ENCODE peak calls at places on chromosomes 1 and 21, in ten cellular contexts. S is mucosa of descending colon, G is AG04449, U is NB4, E is BJ, O is transverse colon, P is foreskin fibroblast, H is GM23338, W is astrocyte of the spinal cord, R is HFF-Myc. X is an unnamed sample.

GRCh38 chr1:3527774-3528173 is 73.3 kb downstream of the ARHGEF16 start:
- DNase-seq in S (no peak), G (no peak), U (no peak), E (no peak), O (no peak), P (no peak), H (no peak), W (no peak), R (no peak), X (no peak)

GRCh38 chr1:162632234-162632666 is at the start of gene DDR2:
- DNase-seq in S (peak), G (peak), U (no peak), E (peak), O (peak), P (peak), H (peak), W (peak), R (peak), X (no peak)

GRCh38 chr1:33667386-33668282 is 195.2 kb downstream of the ZSCAN20 start:
- DNase-seq in S (no peak), G (no peak), U (no peak), E (no peak), O (no peak), P (no peak), H (no peak), W (no peak), R (no peak), X (no peak)

GRCh38 chr1:28507646-28508434 is 2.0 kb downstream of the RCC1 start:
- DNase-seq in S (no peak), G (no peak), U (peak), E (no peak), O (no peak), P (peak), H (no peak), W (no peak), R (no peak), X (no peak)

GRCh38 chr1:145758575-145758974 is 39.3 kb downstream of the CD160 start:
- DNase-seq in S (no peak), G (no peak), U (no peak), E (no peak), O (no peak), P (peak), H (no peak), W (no peak), R (no peak), X (no peak)

GRCh38 chr1:231410041-231410591 is 12.0 kb downstream of the EGLN1 start:
- DNase-seq in S (no peak), G (peak), U (no peak), E (no peak), O (no peak), P (no peak), H (no peak), W (peak), R (no peak), X (no peak)

GRCh38 chr1:111475706-111476105 is 1.9 kb downstream of the C1orf162 start:
- DNase-seq in S (no peak), G (no peak), U (peak), E (no peak), O (no peak), P (no peak), H (no peak), W (no peak), R (no peak), X (no peak)

GRCh38 chr1:216710598-216711333 is 12.5 kb downstream of the ESRRG start:
- DNase-seq in S (no peak), G (no peak), U (no peak), E (no peak), O (no peak), P (no peak), H (no peak), W (no peak), R (no peak), X (no peak)

GRCh38 chr1:152516082-152516481 is 1.8 kb downstream of the CRCT1 start:
- DNase-seq in S (no peak), G (no peak), U (no peak), E (no peak), O (no peak), P (no peak), H (peak), W (no peak), R (no peak), X (no peak)

GRCh38 chr1:210477328-210477924 is 148.7 kb downstream of the HHAT start:
- DNase-seq in S (no peak), G (peak), U (no peak), E (no peak), O (no peak), P (peak), H (no peak), W (peak), R (no peak), X (no peak)

GRCh38 chr21:43778469-43779335 is 2.6 kb upstream of the CSTB start:
- DNase-seq in S (peak), G (no peak), U (peak), E (no peak), O (no peak), P (peak), H (peak), W (peak), R (no peak), X (no peak)

GRCh38 chr1:44500181-44501021 is 95.3 kb downstream of the RNF220 start:
- DNase-seq in S (no peak), G (no peak), U (no peak), E (no peak), O (no peak), P (peak), H (peak), W (peak), R (no peak), X (no peak)

GRCh38 chr1:91162613-91163012 is 140.8 kb upstream of the ZNF644 start:
- DNase-seq in S (no peak), G (no peak), U (no peak), E (no peak), O (no peak), P (no peak), H (no peak), W (no peak), R (no peak), X (no peak)

GRCh38 chr21:40269239-40269638 is 402.0 kb downstream of the PCP4 start:
- DNase-seq in S (no peak), G (no peak), U (no peak), E (no peak), O (no peak), P (no peak), H (no peak), W (no peak), R (no peak), X (no peak)

GRCh38 chr1:109476825-109477224 is 6.9 kb upstream of the ATXN7L2 start:
- DNase-seq in S (no peak), G (no peak), U (no peak), E (no peak), O (no peak), P (peak), H (no peak), W (no peak), R (no peak), X (no peak)

GRCh38 chr21:38804617-38805281 is 980 bp upstream of the ETS2 start:
- DNase-seq in S (peak), G (no peak), U (peak), E (no peak), O (peak), P (peak), H (peak), W (peak), R (no peak), X (no peak)

GRCh38 chr1:246404078-246404477 is 103.0 kb downstream of the SMYD3 start:
- DNase-seq in S (no peak), G (no peak), U (no peak), E (no peak), O (no peak), P (peak), H (no peak), W (no peak), R (peak), X (no peak)

GRCh38 chr1:92480200-92480812 is 6.4 kb downstream of the GFI1 start:
- DNase-seq in S (peak), G (no peak), U (peak), E (no peak), O (no peak), P (no peak), H (peak), W (no peak), R (no peak), X (no peak)

GRCh38 chr1:84510165-84510564 is 3.8 kb upstream of the GNG5 start:
- DNase-seq in S (no peak), G (no peak), U (no peak), E (no peak), O (no peak), P (no peak), H (no peak), W (no peak), R (no peak), X (no peak)

GRCh38 chr1:23593556-23594148 is 34.4 kb upstream of the ID3 start:
- DNase-seq in S (no peak), G (no peak), U (no peak), E (no peak), O (no peak), P (no peak), H (no peak), W (peak), R (no peak), X (peak)

GRCh38 chr21:31221051-31221450 is 123.0 kb downstream of the TIAM1 start:
- DNase-seq in S (no peak), G (no peak), U (no peak), E (no peak), O (no peak), P (no peak), H (no peak), W (no peak), R (no peak), X (no peak)

GRCh38 chr1:52002038-52002917 is 11.8 kb upstream of the RAB3B start:
- DNase-seq in S (peak), G (peak), U (peak), E (peak), O (peak), P (peak), H (peak), W (peak), R (peak), X (no peak)

GRCh38 chr1:162530318-162530984 is 31.1 kb upstream of the UAP1 start:
- DNase-seq in S (peak), G (no peak), U (no peak), E (no peak), O (peak), P (peak), H (peak), W (no peak), R (no peak), X (no peak)

GRCh38 chr21:16258834-16259611 is 529.2 kb downstream of the USP25 start:
- DNase-seq in S (no peak), G (no peak), U (no peak), E (no peak), O (no peak), P (no peak), H (no peak), W (no peak), R (no peak), X (no peak)

GRCh38 chr1:41677586-41677985 is 193.1 kb upstream of the EDN2 start:
- DNase-seq in S (no peak), G (no peak), U (no peak), E (no peak), O (no peak), P (peak), H (no peak), W (no peak), R (no peak), X (no peak)

GRCh38 chr1:99062192-99062591 is 57.5 kb upstream of the PLPPR5 start:
- DNase-seq in S (no peak), G (no peak), U (no peak), E (no peak), O (no peak), P (no peak), H (no peak), W (no peak), R (no peak), X (no peak)

GRCh38 chr1:180953791-180954721 is 41.4 kb downstream of the KIAA1614 start:
- DNase-seq in S (peak), G (no peak), U (no peak), E (no peak), O (peak), P (peak), H (peak), W (peak), R (peak), X (peak)

GRCh38 chr1:63277195-63278192 is 44.9 kb upstream of the FOXD3 start:
- DNase-seq in S (peak), G (no peak), U (no peak), E (no peak), O (peak), P (no peak), H (no peak), W (no peak), R (no peak), X (no peak)

GRCh38 chr1:63274371-63274770 is 48.0 kb upstream of the FOXD3 start:
- DNase-seq in S (no peak), G (no peak), U (no peak), E (no peak), O (no peak), P (no peak), H (no peak), W (no peak), R (no peak), X (no peak)

GRCh38 chr1:63274979-63275378 is 47.4 kb upstream of the FOXD3 start:
- DNase-seq in S (no peak), G (no peak), U (no peak), E (no peak), O (no peak), P (no peak), H (no peak), W (no peak), R (no peak), X (no peak)

GRCh38 chr1:63272811-63273210 is 49.6 kb upstream of the FOXD3 start:
- DNase-seq in S (no peak), G (no peak), U (no peak), E (no peak), O (no peak), P (no peak), H (no peak), W (no peak), R (no peak), X (no peak)

GRCh38 chr1:63276625-63277024 is 45.7 kb upstream of the FOXD3 start:
- DNase-seq in S (no peak), G (no peak), U (no peak), E (no peak), O (no peak), P (no peak), H (peak), W (no peak), R (no peak), X (no peak)
- TF ChIP-seq CTCF in S (no peak), G (no peak), U (no peak), E (no peak), O (no peak), P (no peak), H (peak), W (no peak), R (no peak), X (no peak)

GRCh38 chr1:19209439-19209989 is 552 bp downstream of the UBR4 start:
- DNase-seq in S (peak), G (no peak), U (peak), E (no peak), O (peak), P (peak), H (peak), W (peak), R (no peak), X (no peak)
- TF ChIP-seq CTCF in S (no peak), G (no peak), U (no peak), E (no peak), O (no peak), P (no peak), H (no peak), W (no peak), R (no peak), X (no peak)

GRCh38 chr1:37036667-37037053 is 2.3 kb upstream of the GRIK3 start:
- DNase-seq in S (no peak), G (no peak), U (no peak), E (no peak), O (no peak), P (peak), H (peak), W (no peak), R (no peak), X (no peak)

GRCh38 chr1:37037675-37038074 is 3.4 kb upstream of the GRIK3 start:
- DNase-seq in S (no peak), G (no peak), U (no peak), E (no peak), O (no peak), P (no peak), H (peak), W (no peak), R (no peak), X (no peak)

GRCh38 chr1:37035014-37035686 is 835 bp upstream of the GRIK3 start:
- DNase-seq in S (no peak), G (no peak), U (no peak), E (no peak), O (no peak), P (no peak), H (peak), W (no peak), R (no peak), X (no peak)

GRCh38 chr1:37034301-37035013 is at the start of gene GRIK3:
- DNase-seq in S (no peak), G (no peak), U (no peak), E (no peak), O (no peak), P (peak), H (peak), W (no peak), R (no peak), X (no peak)

DNA sequence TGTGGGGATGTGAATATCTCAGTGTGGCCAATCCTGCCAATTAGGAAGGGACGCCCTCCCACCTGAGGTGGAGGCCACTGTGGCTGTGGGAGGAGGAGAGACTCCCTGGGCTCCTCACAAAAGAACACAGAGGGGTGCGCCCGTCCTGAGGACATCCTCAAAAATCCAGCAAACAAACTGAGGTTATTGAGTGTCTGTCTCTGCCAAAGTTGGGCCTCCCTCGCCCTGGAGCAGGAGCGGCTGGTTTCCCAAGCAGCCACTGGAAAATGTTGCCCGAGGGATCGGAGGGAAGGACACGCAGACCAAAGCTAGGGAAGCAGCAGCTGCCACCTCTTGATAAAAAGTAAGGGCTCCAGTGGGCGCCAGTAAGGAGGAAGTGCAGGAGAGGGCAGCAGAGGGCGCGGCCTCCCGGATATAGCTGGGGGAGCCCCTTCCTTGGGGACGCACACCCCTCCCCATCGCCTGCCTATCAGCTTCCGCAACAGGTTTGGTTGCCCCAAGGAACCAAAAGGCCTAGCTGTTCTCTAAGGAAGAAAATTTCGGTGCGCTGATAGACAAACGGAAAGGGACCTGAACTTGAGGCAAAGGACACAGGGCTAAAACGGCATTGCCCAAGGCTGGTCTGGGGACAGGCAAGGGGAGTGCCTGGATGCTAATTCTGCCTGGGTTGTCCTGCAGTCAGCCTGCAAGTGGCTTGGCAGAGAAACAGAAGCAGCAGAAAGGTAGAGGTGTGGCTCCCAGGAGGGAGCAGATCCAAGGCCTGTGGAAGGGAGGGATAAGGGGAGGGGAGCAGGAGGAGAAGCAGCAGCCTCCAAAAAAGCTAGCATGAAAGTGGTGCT is 1.7 kb upstream of the GRIK3 start:
- DNase-seq in S (no peak), G (no peak), U (peak), E (no peak), O (no peak), P (no peak), H (peak), W (no peak), R (no peak), X (peak)
- TF ChIP-seq CTCF in S (no peak), G (no peak), U (peak), E (no peak), O (no peak), P (no peak), H (peak), W (no peak), R (no peak), X (no peak)

DNA sequence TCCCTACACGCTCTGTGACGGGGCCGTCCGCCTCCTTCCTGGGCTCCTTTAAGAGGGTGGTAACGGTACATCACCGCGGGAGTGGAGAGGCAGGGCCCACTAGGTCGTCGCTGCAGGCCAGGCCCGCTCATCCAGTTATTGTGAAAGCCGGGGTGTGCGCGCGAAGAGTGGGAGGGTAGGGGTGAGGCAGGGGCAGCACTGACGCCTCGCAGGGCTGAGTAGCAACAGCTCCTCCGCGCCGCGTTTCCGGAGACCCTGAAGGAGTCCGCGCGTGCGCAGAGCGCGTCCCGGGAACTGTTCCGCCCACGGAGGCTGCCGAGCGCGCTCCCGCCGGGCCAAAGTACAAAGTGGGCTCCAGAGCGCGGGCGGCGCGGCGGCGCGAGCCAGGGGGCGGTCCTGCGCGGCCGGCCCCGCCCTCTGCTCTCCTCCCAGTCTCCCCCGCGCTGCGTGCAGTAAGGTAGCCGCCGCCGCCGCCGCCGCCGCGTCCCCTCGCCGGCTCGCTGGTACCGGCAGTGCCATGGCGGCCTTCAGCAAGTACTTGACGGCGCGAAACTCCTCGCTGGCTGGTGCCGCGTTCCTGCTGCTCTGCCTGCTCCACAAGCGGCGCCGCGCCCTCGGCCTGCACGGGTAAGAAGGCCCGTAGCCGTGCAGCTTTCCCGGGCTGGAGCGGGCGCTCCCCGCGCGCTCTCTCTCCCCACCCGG is at the start of gene ABCD3:
- DNase-seq in S (peak), G (peak), U (peak), E (peak), O (peak), P (peak), H (peak), W (peak), R (peak), X (peak)
- TF ChIP-seq CTCF in S (no peak), G (no peak), U (no peak), E (no peak), O (no peak), P (no peak), H (no peak), W (no peak), R (no peak), X (no peak)

GRCh38 chr1:155648207-155649147 is 38.5 kb downstream of the MSTO1 start:
- DNase-seq in S (peak), G (peak), U (peak), E (peak), O (no peak), P (peak), H (peak), W (peak), R (peak), X (no peak)
- TF ChIP-seq CTCF in S (no peak), G (peak), U (peak), E (peak), O (peak), P (peak), H (peak), W (peak), R (peak), X (no peak)

DNA sequence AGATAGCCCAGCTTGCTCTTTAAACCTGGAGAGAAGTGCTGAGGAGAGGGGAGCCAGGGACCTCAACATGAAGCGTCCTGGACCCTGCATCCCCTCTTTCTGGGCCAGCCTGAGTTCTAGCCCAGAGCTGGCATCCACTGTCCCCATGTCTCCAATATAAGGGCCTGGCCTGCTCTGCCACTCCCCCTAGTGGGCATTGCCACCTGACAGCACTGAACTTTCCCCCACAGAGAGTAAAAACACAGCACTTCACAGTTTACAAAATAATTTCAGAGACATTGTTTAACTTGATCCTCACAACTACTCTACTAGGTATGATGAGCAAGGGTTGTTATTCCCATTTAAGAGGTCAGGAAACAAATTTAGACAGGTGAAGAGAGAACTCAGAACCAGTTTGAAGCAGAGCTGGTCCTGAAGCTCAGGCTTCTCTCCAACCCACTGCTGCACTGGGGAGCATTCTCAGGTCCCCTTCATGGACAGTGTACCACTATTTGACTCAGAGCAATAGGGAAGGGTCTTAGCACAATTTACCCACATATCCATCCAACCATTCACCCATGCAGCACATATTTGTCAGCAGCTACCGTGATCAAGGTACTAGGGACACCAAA is 151.2 kb downstream of the DMRTA2 start:
- DNase-seq in S (peak), G (no peak), U (peak), E (no peak), O (peak), P (peak), H (peak), W (no peak), R (no peak), X (no peak)
- TF ChIP-seq CTCF in S (peak), G (peak), U (peak), E (peak), O (peak), P (peak), H (peak), W (peak), R (peak), X (no peak)

GRCh38 chr1:49651136-49651535 is 372.6 kb downstream of the AGBL4 start:
- DNase-seq in S (no peak), G (no peak), U (no peak), E (no peak), O (no peak), P (no peak), H (peak), W (no peak), R (no peak), X (no peak)
- TF ChIP-seq CTCF in S (no peak), G (no peak), U (no peak), E (no peak), O (no peak), P (no peak), H (no peak), W (no peak), R (no peak), X (no peak)

X was measured in activated B cell treated with CpG ODN at 0.5 μM for 24 hours.